ENCODE peak calls at places on chromosomes 6 and 20, in six cellular contexts. V is KG1, E is ELF-1, W is neural crest cell, X is ELR, D is AG04450. B is an unnamed sample.
A peak's percentile ranks its signal among the peaks of the same experiment; 100 is the strongest.

GRCh38 chr6:15017251-15017650 is 228.6 kb upstream of the JARID2 start:
- DNase-seq in V (no peak), E (peak; percentile 91), W (peak; percentile 6), X (peak; percentile 42), D (no peak), B (no peak)

GRCh38 chr6:143694560-143694959 is 16.8 kb downstream of the PHACTR2 start:
- DNase-seq in V (no peak), E (no peak), W (no peak), X (peak; percentile 75), D (no peak), B (peak; percentile 31)

GRCh38 chr6:31569861-31570536 is 2.1 kb upstream of the LTA start:
- DNase-seq in V (no peak), E (no peak), W (no peak), X (no peak), D (no peak), B (no peak)

GRCh38 chr6:3287308-3287707 is 28.6 kb downstream of the PSMG4 start:
- DNase-seq in V (no peak), E (no peak), W (no peak), X (no peak), D (no peak), B (peak; percentile 39)

GRCh38 chr6:54598787-54599309 is 247.7 kb upstream of the FAM83B start:
- DNase-seq in V (no peak), E (no peak), W (no peak), X (no peak), D (no peak), B (no peak)

GRCh38 chr20:59299961-59300340 is 460 bp upstream of the EDN3 start:
- DNase-seq in V (no peak), E (no peak), W (no peak), X (no peak), D (no peak), B (no peak)

GRCh38 chr20:18666803-18667460 is 79.1 kb downstream of the DTD1 start:
- DNase-seq in V (no peak), E (no peak), W (no peak), X (no peak), D (no peak), B (no peak)

GRCh38 chr6:23280445-23280844 is 711.1 kb downstream of the HDGFL1 start:
- DNase-seq in V (no peak), E (no peak), W (no peak), X (no peak), D (no peak), B (no peak)

GRCh38 chr6:124310139-124310538 is 506.5 kb downstream of the NKAIN2 start:
- DNase-seq in V (no peak), E (no peak), W (no peak), X (no peak), D (no peak), B (no peak)

GRCh38 chr6:167906899-167907298 is 80.2 kb downstream of the AFDN start:
- DNase-seq in V (no peak), E (peak; percentile 67), W (no peak), X (no peak), D (no peak), B (peak; percentile 74)

GRCh38 chr6:12296604-12297003 is 6.4 kb downstream of the EDN1 start:
- DNase-seq in V (no peak), E (no peak), W (no peak), X (no peak), D (no peak), B (peak; percentile 28)

GRCh38 chr20:6665161-6665560 is 102.3 kb upstream of the BMP2 start:
- DNase-seq in V (no peak), E (no peak), W (no peak), X (no peak), D (no peak), B (no peak)

GRCh38 chr20:21083825-21084325 is 22.3 kb downstream of the LINC00237 start:
- DNase-seq in V (no peak), E (no peak), W (no peak), X (no peak), D (no peak), B (no peak)

GRCh38 chr20:35000922-35001595 is 45.4 kb downstream of the MYH7B start:
- DNase-seq in V (no peak), E (no peak), W (no peak), X (no peak), D (no peak), B (no peak)

GRCh38 chr20:55153321-55153720 is 677.9 kb downstream of the DOK5 start:
- DNase-seq in V (no peak), E (no peak), W (no peak), X (no peak), D (no peak), B (no peak)

GRCh38 chr20:50136822-50137599 is 16.5 kb downstream of the PEDS1 start:
- DNase-seq in V (no peak), E (no peak), W (no peak), X (peak; percentile 86), D (no peak), B (no peak)

GRCh38 chr20:3161316-3162079 is 1.8 kb upstream of the FASTKD5 start:
- DNase-seq in V (no peak), E (peak; percentile 52), W (no peak), X (no peak), D (no peak), B (no peak)

GRCh38 chr6:27332692-27333641 is 20.9 kb upstream of the POM121L2 start:
- DNase-seq in V (peak; percentile 87), E (peak; percentile 82), W (peak; percentile 22), X (peak; percentile 87), D (peak; percentile 18), B (peak; percentile 41)

GRCh38 chr6:116616757-116617093 is 446 bp downstream of the RSPH4A start:
- DNase-seq in V (no peak), E (no peak), W (no peak), X (peak; percentile 38), D (no peak), B (no peak)

GRCh38 chr6:132569170-132569569 is 952 bp upstream of the TAAR6 start:
- DNase-seq in V (no peak), E (no peak), W (no peak), X (no peak), D (no peak), B (no peak)

GRCh38 chr20:53038328-53038727 is 66.2 kb downstream of the TSHZ2 start:
- DNase-seq in V (no peak), E (no peak), W (no peak), X (no peak), D (no peak), B (no peak)

GRCh38 chr6:30881987-30882763 is 2.1 kb upstream of the DDR1 start:
- DNase-seq in V (no peak), E (peak; percentile 74), W (no peak), X (no peak), D (peak; percentile 34), B (no peak)

GRCh38 chr6:157150076-157150475 is 173.2 kb downstream of the TMEM242 start:
- DNase-seq in V (no peak), E (no peak), W (no peak), X (peak; percentile 94), D (peak; percentile 80), B (peak; percentile 24)

GRCh38 chr20:63475209-63475608 is 2.8 kb upstream of the KCNQ2 start:
- DNase-seq in V (no peak), E (peak; percentile 78), W (no peak), X (peak; percentile 27), D (no peak), B (peak; percentile 28)